ENCODE peak calls at places on chromosomes 16 and 17, in five cellular contexts. V, E, Y, R and T are unnamed samples.

GRCh38 chr16:10754941-10755340 is 11.3 kb downstream of the NUBP1 start:
- DNase-seq in V (no peak), E (no peak), Y (no peak), R (no peak), T (peak)

GRCh38 chr16:11748404-11749254 is 6.0 kb upstream of the TXNDC11 start:
- DNase-seq in V (no peak), E (peak), Y (no peak), R (no peak), T (no peak)

GRCh38 chr17:57463103-57463885 is 207.0 kb downstream of the MSI2 start:
- DNase-seq in V (no peak), E (no peak), Y (peak), R (no peak), T (no peak)

GRCh38 chr17:58341861-58342475 is 10.0 kb downstream of the SUPT4H1 start:
- DNase-seq in V (no peak), E (no peak), Y (no peak), R (no peak), T (no peak)

GRCh38 chr16:1964046-1964505 is 550 bp downstream of the RPS2 start:
- DNase-seq in V (no peak), E (no peak), Y (no peak), R (no peak), T (no peak)

GRCh38 chr17:1577186-1577585 is 14.6 kb upstream of the PITPNA start:
- DNase-seq in V (peak), E (peak), Y (no peak), R (peak), T (peak)

GRCh38 chr16:22003195-22003594 is 2.3 kb upstream of the PDZD9 start:
- DNase-seq in V (no peak), E (no peak), Y (no peak), R (no peak), T (no peak)

GRCh38 chr16:86524029-86524428 is 13.7 kb downstream of the FOXF1 start:
- DNase-seq in V (no peak), E (no peak), Y (no peak), R (no peak), T (no peak)

GRCh38 chr17:74758846-74759163 is 10.4 kb downstream of the NHERF1 start:
- DNase-seq in V (no peak), E (no peak), Y (no peak), R (no peak), T (no peak)

GRCh38 chr16:70714526-70715112 is 28.8 kb upstream of the MTSS2 start:
- DNase-seq in V (no peak), E (no peak), Y (no peak), R (no peak), T (no peak)

GRCh38 chr17:64232466-64233262 is 30.4 kb downstream of the TEX2 start:
- DNase-seq in V (no peak), E (no peak), Y (no peak), R (no peak), T (no peak)

GRCh38 chr17:194844-195602 is 13.6 kb upstream of the DOC2B start:
- DNase-seq in V (no peak), E (no peak), Y (no peak), R (no peak), T (no peak)

GRCh38 chr16:56637814-56638750 is at the start of gene MT1A:
- DNase-seq in V (peak), E (peak), Y (no peak), R (peak), T (no peak)

GRCh38 chr16:29927523-29927905 is 1.5 kb upstream of the KCTD13 start:
- DNase-seq in V (no peak), E (no peak), Y (no peak), R (no peak), T (no peak)

GRCh38 chr17:11351479-11351878 is 110.5 kb downstream of the SHISA6 start:
- DNase-seq in V (no peak), E (no peak), Y (no peak), R (no peak), T (no peak)

GRCh38 chr17:28406478-28406824 is 439 bp upstream of the SLC46A1 start:
- DNase-seq in V (no peak), E (no peak), Y (no peak), R (no peak), T (no peak)

GRCh38 chr17:26962255-26963162 is 331.4 kb upstream of the WSB1 start:
- DNase-seq in V (no peak), E (no peak), Y (no peak), R (no peak), T (no peak)

GRCh38 chr17:82559779-82560642 is 40.5 kb downstream of the FOXK2 start:
- DNase-seq in V (no peak), E (no peak), Y (no peak), R (no peak), T (no peak)

GRCh38 chr17:80850817-80851216 is 140.8 kb upstream of the CHMP6 start:
- DNase-seq in V (no peak), E (no peak), Y (no peak), R (no peak), T (no peak)

DNA sequence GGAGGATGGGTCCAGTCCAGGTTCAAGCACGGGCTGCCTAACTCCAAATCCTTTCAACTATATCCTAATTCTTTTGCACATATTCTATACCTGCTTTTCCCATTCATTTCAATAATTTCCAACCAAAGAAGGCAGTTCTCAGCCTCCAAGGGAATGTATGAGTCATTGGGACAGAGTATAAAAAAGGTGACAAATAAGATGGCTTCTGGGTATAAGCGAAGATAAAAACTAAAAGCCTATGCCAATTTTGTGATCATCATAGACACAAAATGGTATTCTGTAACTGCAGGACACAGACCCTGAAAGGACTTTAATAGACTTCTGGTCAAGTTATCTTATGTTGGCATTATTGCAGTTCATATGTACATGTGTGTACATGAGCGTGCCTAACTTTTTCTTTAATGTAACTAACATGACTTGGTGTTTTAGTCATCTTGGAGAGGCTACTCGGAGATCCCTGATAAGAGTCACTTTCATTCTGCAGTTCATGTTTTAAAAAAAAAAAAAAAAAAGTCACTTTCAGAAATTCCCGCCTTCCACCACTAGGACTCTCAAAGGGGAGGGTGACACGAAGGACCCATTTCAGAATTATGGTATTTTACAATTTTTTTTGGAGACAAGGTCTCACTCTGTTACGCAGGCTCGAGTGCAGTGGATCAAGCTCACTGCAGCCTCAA is 17.3 kb downstream of the COG1 start:
- DNase-seq in V (no peak), E (no peak), Y (no peak), R (no peak), T (no peak)
- TF ChIP-seq CTCF in V (no peak), E (no peak), Y (peak), R (no peak), T (peak)

DNA sequence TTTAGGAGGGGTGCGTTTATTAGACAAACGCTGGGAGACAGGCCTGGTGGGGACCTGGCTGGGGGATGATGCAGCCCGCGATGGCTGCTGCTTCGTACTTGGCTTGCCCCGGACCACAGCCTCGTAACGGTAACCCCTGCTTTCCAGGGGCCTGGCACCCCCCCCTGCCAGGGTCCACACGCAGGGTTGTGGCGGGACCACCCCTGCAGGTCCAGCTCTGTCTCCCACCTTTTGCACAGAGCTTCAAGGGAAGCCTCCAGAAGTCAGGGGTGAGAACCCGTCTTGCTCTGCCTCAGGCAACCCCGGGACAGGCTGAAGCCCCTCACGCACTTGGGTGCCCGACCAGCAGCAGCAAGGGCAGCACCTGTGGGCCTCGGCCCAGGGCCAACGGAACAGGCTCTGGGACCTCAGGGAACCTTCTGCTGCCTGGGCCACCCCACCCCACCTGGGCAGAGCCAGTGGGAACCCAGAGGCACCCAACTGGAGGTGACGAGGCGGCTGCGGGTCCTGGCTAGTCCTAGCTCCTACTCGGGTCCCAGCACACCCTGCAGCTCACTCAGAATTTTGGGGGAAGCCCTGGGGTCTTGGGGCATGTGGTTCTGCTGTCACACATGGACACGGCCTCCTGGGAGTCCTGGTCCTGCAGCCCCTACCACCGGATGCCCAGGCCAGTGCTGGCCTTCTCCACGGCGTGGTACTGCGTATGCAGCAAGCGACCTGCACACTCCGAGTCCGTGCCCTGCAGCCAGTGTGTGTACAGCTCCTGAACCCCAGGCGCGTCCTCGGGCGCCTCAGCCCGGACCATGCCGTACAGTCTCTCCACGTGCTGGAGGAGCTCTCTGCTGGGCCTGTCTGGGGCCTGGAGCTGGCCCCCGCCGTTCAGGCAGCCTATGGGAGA is 3.1 kb downstream of the HAGHL start:
- DNase-seq in V (no peak), E (no peak), Y (no peak), R (no peak), T (no peak)
- H3K4me3 ChIP-seq in V (no peak), E (no peak), Y (no peak), R (no peak), T (no peak)

GRCh38 chr16:67845291-67846062 is 1.3 kb upstream of the NUTF2 start:
- DNase-seq in V (no peak), E (no peak), Y (no peak), R (no peak), T (no peak)

GRCh38 chr16:67842509-67843342 is 606 bp downstream of the THAP11 start:
- DNase-seq in V (peak), E (peak), Y (no peak), R (peak), T (no peak)

GRCh38 chr16:67843343-67843765 is 1.2 kb downstream of the THAP11 start:
- DNase-seq in V (no peak), E (no peak), Y (no peak), R (no peak), T (no peak)

GRCh38 chr16:67846063-67846319 is 742 bp upstream of the NUTF2 start:
- DNase-seq in V (no peak), E (no peak), Y (no peak), R (no peak), T (no peak)

GRCh38 chr16:67844441-67844840 is 2.3 kb upstream of the NUTF2 start:
- DNase-seq in V (no peak), E (no peak), Y (no peak), R (no peak), T (no peak)
- TF ChIP-seq CTCF in V (no peak), E (no peak), Y (no peak), R (no peak), T (no peak)

DNA sequence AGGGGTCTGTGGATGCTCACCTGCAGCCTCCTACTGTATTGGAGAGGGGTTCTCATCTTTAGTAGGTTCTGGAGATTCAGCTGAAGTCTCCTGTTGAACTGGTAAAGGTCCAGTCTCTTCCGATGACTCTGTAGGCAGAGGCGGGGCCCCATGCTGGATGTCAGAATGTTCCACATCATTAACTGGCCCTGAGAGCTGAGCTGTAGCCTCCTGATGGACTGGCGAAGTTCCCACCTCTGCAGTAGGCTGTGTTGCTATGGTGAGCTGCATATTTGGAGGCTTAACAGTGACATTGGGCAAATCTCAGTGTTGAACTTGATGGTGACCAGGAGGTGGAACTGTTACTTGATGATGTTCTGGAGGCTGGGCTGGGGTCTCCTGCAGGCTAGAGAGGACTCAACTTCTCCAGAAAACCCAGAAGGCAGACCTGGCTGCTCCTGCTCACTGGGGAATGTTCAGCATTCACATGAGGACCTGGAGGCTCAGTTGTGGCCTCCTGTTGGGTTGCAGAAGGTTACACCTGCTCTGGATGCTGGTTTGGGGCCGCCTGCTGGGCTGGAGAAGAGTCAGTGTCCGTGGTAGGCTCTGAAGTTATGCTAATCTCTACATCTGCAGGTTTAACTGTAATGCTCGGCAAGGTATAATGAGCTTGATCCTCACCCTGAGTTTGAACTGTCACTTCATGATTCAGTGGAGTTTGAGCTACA is 23.9 kb downstream of the RDM1 start:
- DNase-seq in V (no peak), E (no peak), Y (no peak), R (no peak), T (no peak)
- H3K4me3 ChIP-seq in V (no peak), E (no peak), Y (no peak), R (no peak), T (no peak)

GRCh38 chr16:4461250-4462085 is 13.0 kb downstream of the NMRAL1 start:
- DNase-seq in V (no peak), E (no peak), Y (no peak), R (no peak), T (no peak)
- TF ChIP-seq CTCF in V (no peak), E (no peak), Y (no peak), R (no peak), T (no peak)

GRCh38 chr17:60139438-60140285 is 10.1 kb upstream of the CA4 start:
- DNase-seq in V (peak), E (peak), Y (no peak), R (peak), T (peak)
- H3K4me3 ChIP-seq in V (peak), E (no peak), Y (no peak), R (no peak), T (no peak)

GRCh38 chr17:71157297-71157696 is 963.5 kb upstream of the SOX9 start:
- DNase-seq in V (no peak), E (no peak), Y (no peak), R (no peak), T (no peak)
- TF ChIP-seq CTCF in V (no peak), E (no peak), Y (no peak), R (no peak), T (no peak)

GRCh38 chr16:88069397-88070168 is 118.3 kb downstream of the BANP start:
- DNase-seq in V (peak), E (peak), Y (peak), R (no peak), T (no peak)
- H3K4me3 ChIP-seq in V (no peak), E (no peak), Y (peak), R (no peak), T (no peak)

GRCh38 chr17:18191967-18192366 is 8.3 kb downstream of the ALKBH5 start:
- DNase-seq in V (no peak), E (no peak), Y (no peak), R (no peak), T (no peak)
- TF ChIP-seq CTCF in V (no peak), E (no peak), Y (peak), R (no peak), T (peak)

GRCh38 chr17:31511176-31511540 is 119.7 kb downstream of the RAB11FIP4 start:
- DNase-seq in V (peak), E (peak), Y (no peak), R (no peak), T (no peak)

GRCh38 chr17:31510273-31511175 is 119.0 kb downstream of the RAB11FIP4 start:
- DNase-seq in V (no peak), E (peak), Y (no peak), R (no peak), T (no peak)

GRCh38 chr17:31509805-31510177 is 118.3 kb downstream of the RAB11FIP4 start:
- DNase-seq in V (peak), E (peak), Y (no peak), R (no peak), T (no peak)

GRCh38 chr17:31508310-31509094 is 117.0 kb downstream of the RAB11FIP4 start:
- DNase-seq in V (peak), E (peak), Y (peak), R (no peak), T (no peak)

DNA sequence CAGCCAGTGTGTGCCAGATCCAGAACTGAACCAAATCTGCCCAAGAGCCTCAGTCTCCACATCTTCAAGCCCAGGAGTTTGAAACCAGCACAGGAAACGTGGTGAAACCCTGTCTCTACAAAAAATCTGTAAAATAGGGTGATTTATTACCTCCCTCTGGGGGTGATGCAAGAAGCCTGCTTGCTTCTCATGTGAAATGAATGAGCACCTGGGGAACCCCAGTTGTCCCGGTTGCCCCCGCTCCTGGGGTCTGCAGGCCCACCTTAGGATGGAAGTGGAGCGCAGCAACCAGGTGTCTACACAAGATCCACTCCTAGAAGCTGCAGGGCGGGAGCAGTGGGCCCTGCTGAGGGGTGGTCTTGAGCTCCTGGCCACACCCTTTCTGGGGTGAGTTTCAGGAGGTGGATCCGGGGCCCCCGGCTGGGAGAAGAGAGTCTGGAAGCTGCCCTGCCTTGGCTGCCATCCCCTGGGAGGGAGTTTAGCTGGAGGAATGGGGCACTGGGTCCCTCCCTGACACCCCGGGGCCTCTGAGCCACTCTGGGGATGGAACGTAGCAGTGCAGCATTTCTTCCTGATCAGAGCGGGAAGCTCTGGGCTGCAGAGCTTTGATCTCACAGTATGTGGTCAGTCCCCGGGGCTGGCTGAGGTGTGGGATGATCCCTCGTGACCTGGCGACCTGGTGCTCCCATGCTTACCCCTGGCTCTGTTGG is 117.8 kb downstream of the RAB11FIP4 start:
- DNase-seq in V (no peak), E (peak), Y (no peak), R (no peak), T (no peak)
- H3K4me3 ChIP-seq in V (peak), E (no peak), Y (peak), R (no peak), T (no peak)